ENCODE peak calls at places on chromosomes 1 and 21, in five cellular contexts. H is GM20000, D is HL-60, S is T-helper 22 cell, R is HuH-7. I is an unnamed sample.

GRCh38 chr1:193260056-193260750 is 73.8 kb upstream of the B3GALT2 start:
- DNase-seq in H (no peak), D (no peak), S (no peak), R (no peak), I (no peak)

GRCh38 chr1:156001682-156002171 is 19.0 kb downstream of the SSR2 start:
- DNase-seq in H (no peak), D (peak), S (no peak), R (no peak), I (peak)

GRCh38 chr1:1388078-1388472 is 11.1 kb downstream of the CCNL2 start:
- DNase-seq in H (no peak), D (no peak), S (no peak), R (no peak), I (no peak)

GRCh38 chr1:28273216-28273860 is 14.0 kb downstream of the SESN2 start:
- DNase-seq in H (no peak), D (no peak), S (no peak), R (no peak), I (no peak)

GRCh38 chr1:42753070-42753469 is 13.0 kb upstream of the CLDN19 start:
- DNase-seq in H (no peak), D (no peak), S (no peak), R (no peak), I (no peak)

GRCh38 chr1:245598524-245599310 is 443.9 kb downstream of the KIF26B start:
- DNase-seq in H (no peak), D (no peak), S (no peak), R (no peak), I (no peak)

GRCh38 chr1:58584082-58584895 is 7.2 kb upstream of the TACSTD2 start:
- DNase-seq in H (peak), D (peak), S (no peak), R (peak), I (no peak)

GRCh38 chr1:156584813-156585212 is 5.3 kb downstream of the TTC24 start:
- DNase-seq in H (peak), D (no peak), S (no peak), R (peak), I (no peak)

GRCh38 chr1:67144696-67145095 is 9.9 kb upstream of the C1orf141 start:
- DNase-seq in H (peak), D (no peak), S (no peak), R (no peak), I (no peak)

GRCh38 chr1:47501069-47501468 is 63.2 kb downstream of the FOXD2 start:
- DNase-seq in H (no peak), D (no peak), S (no peak), R (no peak), I (no peak)

GRCh38 chr21:31184462-31184861 is 146.2 kb upstream of the KRTAP19-8 start:
- DNase-seq in H (peak), D (no peak), S (peak), R (no peak), I (no peak)

I was measured in T47D.